ENCODE peak calls at places on chromosomes 13 and 19, in six cellular contexts. One of them, this sample, is unnamed.
A peak's percentile ranks its signal among the peaks of the same experiment; 100 is the strongest.

GRCh38 chr19:40650749-40651305 is 39.6 kb downstream of the NUMBL start:
- DNase-seq in stimulated activated CD4-positive, alpha-beta T cell treated with anti-CD3 and anti-CD28 coated beads, Interleukin-1b, Interleukin-23, amount 100 ng/mL, for 1 hour: no peak
- DNase-seq in stimulated activated CD8-positive, alpha-beta memory T cell treated with anti-CD3 and anti-CD28 coated beads, Interleukin-15, amount 100 ng/mL, for 4 hours: no peak
- DNase-seq in suprapubic skin: no peak
- DNase-seq in GM10248: no peak
- DNase-seq in nucleus accumbens: no peak
- DNase-seq in this sample: no peak

GRCh38 chr13:105894711-105895110 is 640.8 kb downstream of the EFNB2 start:
- DNase-seq in suprapubic skin: no peak
- DNase-seq in stimulated activated CD8-positive, alpha-beta memory T cell treated with anti-CD3 and anti-CD28 coated beads, Interleukin-15, amount 100 ng/mL, for 4 hours: no peak
- DNase-seq in nucleus accumbens: no peak
- DNase-seq in GM10248: no peak
- DNase-seq in stimulated activated CD4-positive, alpha-beta T cell treated with anti-CD3 and anti-CD28 coated beads, Interleukin-1b, Interleukin-23, amount 100 ng/mL, for 1 hour: no peak
- DNase-seq in this sample: no peak

GRCh38 chr13:59304596-59304995 is 859.1 kb downstream of the DIAPH3 start:
- DNase-seq in GM10248: no peak
- DNase-seq in suprapubic skin: no peak
- DNase-seq in stimulated activated CD8-positive, alpha-beta memory T cell treated with anti-CD3 and anti-CD28 coated beads, Interleukin-15, amount 100 ng/mL, for 4 hours: no peak
- DNase-seq in stimulated activated CD4-positive, alpha-beta T cell treated with anti-CD3 and anti-CD28 coated beads, Interleukin-1b, Interleukin-23, amount 100 ng/mL, for 1 hour: no peak
- DNase-seq in nucleus accumbens: no peak
- DNase-seq in this sample: no peak

GRCh38 chr19:41968751-41969150 is 9.6 kb upstream of the RABAC1 start:
- DNase-seq in suprapubic skin: no peak
- DNase-seq in GM10248: no peak
- DNase-seq in stimulated activated CD8-positive, alpha-beta memory T cell treated with anti-CD3 and anti-CD28 coated beads, Interleukin-15, amount 100 ng/mL, for 4 hours: no peak
- DNase-seq in stimulated activated CD4-positive, alpha-beta T cell treated with anti-CD3 and anti-CD28 coated beads, Interleukin-1b, Interleukin-23, amount 100 ng/mL, for 1 hour: no peak
- DNase-seq in nucleus accumbens: no peak
- DNase-seq in this sample: no peak

GRCh38 chr13:31246918-31247317 is 47.1 kb downstream of the B3GLCT start:
- DNase-seq in GM10248: no peak
- DNase-seq in suprapubic skin: no peak
- DNase-seq in stimulated activated CD8-positive, alpha-beta memory T cell treated with anti-CD3 and anti-CD28 coated beads, Interleukin-15, amount 100 ng/mL, for 4 hours: no peak
- DNase-seq in stimulated activated CD4-positive, alpha-beta T cell treated with anti-CD3 and anti-CD28 coated beads, Interleukin-1b, Interleukin-23, amount 100 ng/mL, for 1 hour: no peak
- DNase-seq in nucleus accumbens: no peak
- DNase-seq in this sample: no peak

GRCh38 chr13:77509221-77509620 is 26.3 kb upstream of the SCEL start:
- DNase-seq in nucleus accumbens: no peak
- DNase-seq in GM10248: no peak
- DNase-seq in suprapubic skin: no peak
- DNase-seq in stimulated activated CD8-positive, alpha-beta memory T cell treated with anti-CD3 and anti-CD28 coated beads, Interleukin-15, amount 100 ng/mL, for 4 hours: no peak
- DNase-seq in stimulated activated CD4-positive, alpha-beta T cell treated with anti-CD3 and anti-CD28 coated beads, Interleukin-1b, Interleukin-23, amount 100 ng/mL, for 1 hour: no peak
- DNase-seq in this sample: no peak

GRCh38 chr13:59445812-59446211 is 717.9 kb downstream of the DIAPH3 start:
- DNase-seq in suprapubic skin: no peak
- DNase-seq in stimulated activated CD8-positive, alpha-beta memory T cell treated with anti-CD3 and anti-CD28 coated beads, Interleukin-15, amount 100 ng/mL, for 4 hours: no peak
- DNase-seq in GM10248: no peak
- DNase-seq in stimulated activated CD4-positive, alpha-beta T cell treated with anti-CD3 and anti-CD28 coated beads, Interleukin-1b, Interleukin-23, amount 100 ng/mL, for 1 hour: no peak
- DNase-seq in nucleus accumbens: no peak
- DNase-seq in this sample: no peak

GRCh38 chr13:105450784-105451183 is 1084.7 kb downstream of the EFNB2 start:
- DNase-seq in GM10248: no peak
- DNase-seq in suprapubic skin: no peak
- DNase-seq in stimulated activated CD8-positive, alpha-beta memory T cell treated with anti-CD3 and anti-CD28 coated beads, Interleukin-15, amount 100 ng/mL, for 4 hours: no peak
- DNase-seq in stimulated activated CD4-positive, alpha-beta T cell treated with anti-CD3 and anti-CD28 coated beads, Interleukin-1b, Interleukin-23, amount 100 ng/mL, for 1 hour: no peak
- DNase-seq in nucleus accumbens: no peak
- DNase-seq in this sample: no peak

GRCh38 chr19:15428956-15429824 is 10.4 kb upstream of the AKAP8L start:
- DNase-seq in nucleus accumbens: no peak
- DNase-seq in stimulated activated CD4-positive, alpha-beta T cell treated with anti-CD3 and anti-CD28 coated beads, Interleukin-1b, Interleukin-23, amount 100 ng/mL, for 1 hour: no peak
- DNase-seq in stimulated activated CD8-positive, alpha-beta memory T cell treated with anti-CD3 and anti-CD28 coated beads, Interleukin-15, amount 100 ng/mL, for 4 hours: no peak
- DNase-seq in suprapubic skin: no peak
- DNase-seq in GM10248: no peak
- DNase-seq in this sample: no peak

GRCh38 chr13:78298657-78299056 is 304.7 kb downstream of the POU4F1 start:
- DNase-seq in nucleus accumbens: no peak
- DNase-seq in stimulated activated CD8-positive, alpha-beta memory T cell treated with anti-CD3 and anti-CD28 coated beads, Interleukin-15, amount 100 ng/mL, for 4 hours: no peak
- DNase-seq in GM10248: no peak
- DNase-seq in stimulated activated CD4-positive, alpha-beta T cell treated with anti-CD3 and anti-CD28 coated beads, Interleukin-1b, Interleukin-23, amount 100 ng/mL, for 1 hour: no peak
- DNase-seq in suprapubic skin: no peak
- DNase-seq in this sample: no peak

GRCh38 chr13:74751739-74752138 is 617.5 kb upstream of the KLF12 start:
- DNase-seq in nucleus accumbens: no peak
- DNase-seq in stimulated activated CD8-positive, alpha-beta memory T cell treated with anti-CD3 and anti-CD28 coated beads, Interleukin-15, amount 100 ng/mL, for 4 hours: no peak
- DNase-seq in suprapubic skin: no peak
- DNase-seq in GM10248: no peak
- DNase-seq in stimulated activated CD4-positive, alpha-beta T cell treated with anti-CD3 and anti-CD28 coated beads, Interleukin-1b, Interleukin-23, amount 100 ng/mL, for 1 hour: no peak
- DNase-seq in this sample: no peak

GRCh38 chr19:44072543-44073401 is 813 bp downstream of the ZNF284 start:
- DNase-seq in suprapubic skin: no peak
- DNase-seq in stimulated activated CD8-positive, alpha-beta memory T cell treated with anti-CD3 and anti-CD28 coated beads, Interleukin-15, amount 100 ng/mL, for 4 hours: no peak
- DNase-seq in nucleus accumbens: peak; percentile 2
- DNase-seq in GM10248: peak; percentile 27
- DNase-seq in stimulated activated CD4-positive, alpha-beta T cell treated with anti-CD3 and anti-CD28 coated beads, Interleukin-1b, Interleukin-23, amount 100 ng/mL, for 1 hour: no peak
- DNase-seq in this sample: peak; percentile 17

GRCh38 chr19:31338069-31338767 is 11.0 kb downstream of the TSHZ3 start:
- DNase-seq in stimulated activated CD8-positive, alpha-beta memory T cell treated with anti-CD3 and anti-CD28 coated beads, Interleukin-15, amount 100 ng/mL, for 4 hours: no peak
- DNase-seq in stimulated activated CD4-positive, alpha-beta T cell treated with anti-CD3 and anti-CD28 coated beads, Interleukin-1b, Interleukin-23, amount 100 ng/mL, for 1 hour: no peak
- DNase-seq in nucleus accumbens: no peak
- DNase-seq in GM10248: no peak
- DNase-seq in suprapubic skin: no peak
- DNase-seq in this sample: no peak

This sample was measured in cerebellum.